ENCODE peak calls at places on chromosomes 5 and 9, in six cellular contexts. Y is caudate nucleus; Z is putamen; W is T-helper 9 cell; F is mesothelial cell of epicardium; J is stimulated activated naive CD8-positive, alpha-beta T cell treated with anti-CD3 and anti-CD28 coated beads, Interleukin-15, Interleukin-2, amounts not matched to agents 100 U/mL and 50 U/mL, for 24 hours. M is an unnamed sample.
A peak's percentile ranks its signal among the peaks of the same experiment; 100 is the strongest.

GRCh38 chr5:40676643-40677333 is 2.9 kb upstream of the PTGER4 start:
- DNase-seq in Y (no peak), Z (no peak), W (no peak), F (no peak), J (no peak), M (no peak)

GRCh38 chr5:143501176-143501840 is 97.8 kb upstream of the NR3C1 start:
- DNase-seq in Y (no peak), Z (no peak), W (no peak), F (no peak), J (no peak), M (no peak)

GRCh38 chr5:132484386-132484715 is 6.2 kb downstream of the IRF1 start:
- DNase-seq in Y (no peak), Z (no peak), W (no peak), F (no peak), J (peak; percentile 3), M (no peak)

GRCh38 chr9:30967484-30967883 is 1417.0 kb upstream of the ACO1 start:
- DNase-seq in Y (no peak), Z (peak; percentile 7), W (no peak), F (no peak), J (no peak), M (no peak)

GRCh38 chr5:62126090-62126489 is 179.9 kb upstream of the KIF2A start:
- DNase-seq in Y (no peak), Z (no peak), W (no peak), F (no peak), J (no peak), M (no peak)

GRCh38 chr5:56951131-56951945 is 585 bp downstream of the MIER3 start:
- DNase-seq in Y (peak; percentile 31), Z (peak; percentile 30), W (peak; percentile 14), F (peak; percentile 30), J (peak; percentile 41), M (peak; percentile 21)

GRCh38 chr9:117300686-117301085 is 114.2 kb downstream of the ASTN2 start:
- DNase-seq in Y (no peak), Z (no peak), W (no peak), F (no peak), J (no peak), M (no peak)

GRCh38 chr5:2165991-2166978 is 283.6 kb upstream of the IRX4 start:
- DNase-seq in Y (no peak), Z (no peak), W (no peak), F (no peak), J (no peak), M (no peak)

GRCh38 chr5:138955013-138955660 is 80.0 kb upstream of the LRRTM2 start:
- DNase-seq in Y (no peak), Z (no peak), W (no peak), F (no peak), J (no peak), M (peak; percentile 50)

GRCh38 chr9:34437006-34437925 is 21.1 kb downstream of the FAM219A start:
- DNase-seq in Y (no peak), Z (peak; percentile 67), W (peak; percentile 37), F (no peak), J (peak; percentile 53), M (no peak)

GRCh38 chr5:161548472-161549094 is 2.1 kb upstream of the GABRB2 start:
- DNase-seq in Y (no peak), Z (no peak), W (no peak), F (no peak), J (no peak), M (no peak)

M was measured in amygdala.